ENCODE peak calls at places on chromosomes 4 and X, in seven cellular contexts. One of them, this sample, is unnamed.

GRCh38 chr4:154877110-154877760 is 96.2 kb downstream of the RBM46 start:
- DNase-seq in fibroblast of pulmonary artery: peak; percentile 67
- DNase-seq in mesenchymal stem cell: no peak
- DNase-seq in uterus: no peak
- DNase-seq in stimulated activated CD4-positive, alpha-beta T cell treated with anti-CD3 and anti-CD28 coated beads, Interleukin-2, amount 100 ng/mL, for 48 hours: no peak
- DNase-seq in NT2/D1: no peak
- DNase-seq in ELR: peak; percentile 15
- DNase-seq in this sample: peak; percentile 53

GRCh38 chrX:131393426-131393825 is 104.3 kb upstream of the IGSF1 start:
- DNase-seq in fibroblast of pulmonary artery: no peak
- DNase-seq in mesenchymal stem cell: no peak
- DNase-seq in uterus: no peak
- DNase-seq in stimulated activated CD4-positive, alpha-beta T cell treated with anti-CD3 and anti-CD28 coated beads, Interleukin-2, amount 100 ng/mL, for 48 hours: no peak
- DNase-seq in NT2/D1: no peak
- DNase-seq in ELR: no peak
- DNase-seq in this sample: no peak

GRCh38 chr4:59608466-59608865 is 1591.7 kb upstream of the ADGRL3 start:
- DNase-seq in fibroblast of pulmonary artery: peak; percentile 31
- DNase-seq in mesenchymal stem cell: no peak
- DNase-seq in uterus: no peak
- DNase-seq in stimulated activated CD4-positive, alpha-beta T cell treated with anti-CD3 and anti-CD28 coated beads, Interleukin-2, amount 100 ng/mL, for 48 hours: no peak
- DNase-seq in NT2/D1: no peak
- DNase-seq in ELR: peak; percentile 61
- DNase-seq in this sample: peak; percentile 17

GRCh38 chrX:56784666-56785065 is 55.6 kb downstream of the NBDY start:
- DNase-seq in fibroblast of pulmonary artery: no peak
- DNase-seq in mesenchymal stem cell: no peak
- DNase-seq in uterus: no peak
- DNase-seq in stimulated activated CD4-positive, alpha-beta T cell treated with anti-CD3 and anti-CD28 coated beads, Interleukin-2, amount 100 ng/mL, for 48 hours: no peak
- DNase-seq in NT2/D1: no peak
- DNase-seq in ELR: no peak
- DNase-seq in this sample: no peak

GRCh38 chr4:78002260-78002659 is 54.9 kb upstream of the FRAS1 start:
- DNase-seq in fibroblast of pulmonary artery: peak; percentile 5
- DNase-seq in mesenchymal stem cell: no peak
- DNase-seq in uterus: no peak
- DNase-seq in stimulated activated CD4-positive, alpha-beta T cell treated with anti-CD3 and anti-CD28 coated beads, Interleukin-2, amount 100 ng/mL, for 48 hours: no peak
- DNase-seq in NT2/D1: no peak
- DNase-seq in ELR: no peak
- DNase-seq in this sample: no peak

GRCh38 chr4:159823743-159824142 is 720.9 kb downstream of the RAPGEF2 start:
- DNase-seq in fibroblast of pulmonary artery: no peak
- DNase-seq in mesenchymal stem cell: no peak
- DNase-seq in uterus: no peak
- DNase-seq in stimulated activated CD4-positive, alpha-beta T cell treated with anti-CD3 and anti-CD28 coated beads, Interleukin-2, amount 100 ng/mL, for 48 hours: no peak
- DNase-seq in NT2/D1: no peak
- DNase-seq in ELR: peak; percentile 64
- DNase-seq in this sample: peak; percentile 54

GRCh38 chrX:21490341-21490740 is 116.1 kb downstream of the CNKSR2 start:
- DNase-seq in fibroblast of pulmonary artery: no peak
- DNase-seq in mesenchymal stem cell: no peak
- DNase-seq in uterus: no peak
- DNase-seq in stimulated activated CD4-positive, alpha-beta T cell treated with anti-CD3 and anti-CD28 coated beads, Interleukin-2, amount 100 ng/mL, for 48 hours: no peak
- DNase-seq in NT2/D1: no peak
- DNase-seq in ELR: no peak
- DNase-seq in this sample: peak; percentile 23

GRCh38 chrX:117996918-117997480 is 119.6 kb downstream of the KLHL13 start:
- DNase-seq in fibroblast of pulmonary artery: peak; percentile 2
- DNase-seq in mesenchymal stem cell: no peak
- DNase-seq in uterus: no peak
- DNase-seq in stimulated activated CD4-positive, alpha-beta T cell treated with anti-CD3 and anti-CD28 coated beads, Interleukin-2, amount 100 ng/mL, for 48 hours: no peak
- DNase-seq in NT2/D1: no peak
- DNase-seq in ELR: peak; percentile 0
- DNase-seq in this sample: peak; percentile 83

GRCh38 chrX:63746278-63746677 is 38.7 kb downstream of the ARHGEF9 start:
- DNase-seq in fibroblast of pulmonary artery: no peak
- DNase-seq in mesenchymal stem cell: no peak
- DNase-seq in uterus: no peak
- DNase-seq in stimulated activated CD4-positive, alpha-beta T cell treated with anti-CD3 and anti-CD28 coated beads, Interleukin-2, amount 100 ng/mL, for 48 hours: peak; percentile 2
- DNase-seq in NT2/D1: no peak
- DNase-seq in ELR: peak; percentile 37
- DNase-seq in this sample: no peak

GRCh38 chr4:51851090-51851936 is 8.4 kb downstream of the DCUN1D4 start:
- DNase-seq in fibroblast of pulmonary artery: no peak
- DNase-seq in mesenchymal stem cell: no peak
- DNase-seq in uterus: no peak
- DNase-seq in stimulated activated CD4-positive, alpha-beta T cell treated with anti-CD3 and anti-CD28 coated beads, Interleukin-2, amount 100 ng/mL, for 48 hours: no peak
- DNase-seq in NT2/D1: no peak
- DNase-seq in ELR: no peak
- DNase-seq in this sample: no peak

GRCh38 chr4:99165978-99166377 is 21.9 kb upstream of the ADH4 start:
- DNase-seq in fibroblast of pulmonary artery: no peak
- DNase-seq in mesenchymal stem cell: no peak
- DNase-seq in uterus: no peak
- DNase-seq in stimulated activated CD4-positive, alpha-beta T cell treated with anti-CD3 and anti-CD28 coated beads, Interleukin-2, amount 100 ng/mL, for 48 hours: no peak
- DNase-seq in NT2/D1: no peak
- DNase-seq in ELR: no peak
- DNase-seq in this sample: peak; percentile 67

GRCh38 chr4:126790633-126791032 is 842.1 kb upstream of the INTU start:
- DNase-seq in fibroblast of pulmonary artery: no peak
- DNase-seq in mesenchymal stem cell: peak; percentile 19
- DNase-seq in uterus: no peak
- DNase-seq in stimulated activated CD4-positive, alpha-beta T cell treated with anti-CD3 and anti-CD28 coated beads, Interleukin-2, amount 100 ng/mL, for 48 hours: no peak
- DNase-seq in NT2/D1: no peak
- DNase-seq in ELR: no peak
- DNase-seq in this sample: no peak

GRCh38 chr4:152780267-152780811 is 585 bp downstream of the ARFIP1 start:
- DNase-seq in fibroblast of pulmonary artery: peak; percentile 38
- DNase-seq in mesenchymal stem cell: peak; percentile 70
- DNase-seq in uterus: no peak
- DNase-seq in stimulated activated CD4-positive, alpha-beta T cell treated with anti-CD3 and anti-CD28 coated beads, Interleukin-2, amount 100 ng/mL, for 48 hours: no peak
- DNase-seq in NT2/D1: no peak
- DNase-seq in ELR: peak; percentile 52
- DNase-seq in this sample: no peak

GRCh38 chr4:34861661-34862060 is 1382.7 kb downstream of the ARAP2 start:
- DNase-seq in fibroblast of pulmonary artery: peak; percentile 2
- DNase-seq in mesenchymal stem cell: peak; percentile 9
- DNase-seq in uterus: no peak
- DNase-seq in stimulated activated CD4-positive, alpha-beta T cell treated with anti-CD3 and anti-CD28 coated beads, Interleukin-2, amount 100 ng/mL, for 48 hours: no peak
- DNase-seq in NT2/D1: no peak
- DNase-seq in ELR: no peak
- DNase-seq in this sample: no peak

GRCh38 chr4:1323635-1324442 is 23.2 kb upstream of the UVSSA start:
- DNase-seq in fibroblast of pulmonary artery: peak; percentile 73
- DNase-seq in mesenchymal stem cell: peak; percentile 87
- DNase-seq in uterus: no peak
- DNase-seq in stimulated activated CD4-positive, alpha-beta T cell treated with anti-CD3 and anti-CD28 coated beads, Interleukin-2, amount 100 ng/mL, for 48 hours: no peak
- DNase-seq in NT2/D1: no peak
- DNase-seq in ELR: peak; percentile 93
- DNase-seq in this sample: peak; percentile 90

GRCh38 chrX:130125090-130125489 is 14.8 kb upstream of the ELF4 start:
- DNase-seq in fibroblast of pulmonary artery: peak; percentile 83
- DNase-seq in mesenchymal stem cell: peak; percentile 40
- DNase-seq in uterus: peak; percentile 60
- DNase-seq in stimulated activated CD4-positive, alpha-beta T cell treated with anti-CD3 and anti-CD28 coated beads, Interleukin-2, amount 100 ng/mL, for 48 hours: no peak
- DNase-seq in NT2/D1: no peak
- DNase-seq in ELR: no peak
- DNase-seq in this sample: peak; percentile 93

GRCh38 chr4:105061136-105061696 is 85.5 kb upstream of the TET2 start:
- DNase-seq in fibroblast of pulmonary artery: peak; percentile 79
- DNase-seq in mesenchymal stem cell: no peak
- DNase-seq in uterus: no peak
- DNase-seq in stimulated activated CD4-positive, alpha-beta T cell treated with anti-CD3 and anti-CD28 coated beads, Interleukin-2, amount 100 ng/mL, for 48 hours: peak; percentile 18
- DNase-seq in NT2/D1: no peak
- DNase-seq in ELR: peak; percentile 44
- DNase-seq in this sample: peak; percentile 82

GRCh38 chrX:130716822-130717405 is 186.1 kb downstream of the ENOX2 start:
- DNase-seq in fibroblast of pulmonary artery: no peak
- DNase-seq in mesenchymal stem cell: no peak
- DNase-seq in uterus: no peak
- DNase-seq in stimulated activated CD4-positive, alpha-beta T cell treated with anti-CD3 and anti-CD28 coated beads, Interleukin-2, amount 100 ng/mL, for 48 hours: no peak
- DNase-seq in NT2/D1: no peak
- DNase-seq in ELR: no peak
- DNase-seq in this sample: no peak

GRCh38 chr4:181509073-181509472 is 734.1 kb upstream of the TENM3 start:
- DNase-seq in fibroblast of pulmonary artery: no peak
- DNase-seq in mesenchymal stem cell: no peak
- DNase-seq in uterus: no peak
- DNase-seq in stimulated activated CD4-positive, alpha-beta T cell treated with anti-CD3 and anti-CD28 coated beads, Interleukin-2, amount 100 ng/mL, for 48 hours: no peak
- DNase-seq in NT2/D1: no peak
- DNase-seq in ELR: no peak
- DNase-seq in this sample: no peak

GRCh38 chr4:166257891-166258290 is 384.9 kb downstream of the TLL1 start:
- DNase-seq in fibroblast of pulmonary artery: no peak
- DNase-seq in mesenchymal stem cell: no peak
- DNase-seq in uterus: no peak
- DNase-seq in stimulated activated CD4-positive, alpha-beta T cell treated with anti-CD3 and anti-CD28 coated beads, Interleukin-2, amount 100 ng/mL, for 48 hours: no peak
- DNase-seq in NT2/D1: no peak
- DNase-seq in ELR: no peak
- DNase-seq in this sample: no peak

GRCh38 chrX:1378306-1378758 is 13.6 kb downstream of the SLC25A6 start:
- DNase-seq in fibroblast of pulmonary artery: no peak
- DNase-seq in mesenchymal stem cell: no peak
- DNase-seq in uterus: no peak
- DNase-seq in stimulated activated CD4-positive, alpha-beta T cell treated with anti-CD3 and anti-CD28 coated beads, Interleukin-2, amount 100 ng/mL, for 48 hours: no peak
- DNase-seq in NT2/D1: no peak
- DNase-seq in ELR: no peak
- DNase-seq in this sample: no peak

GRCh38 chr4:86223472-86223871 is 136.4 kb downstream of the MAPK10 start:
- DNase-seq in fibroblast of pulmonary artery: peak; percentile 70
- DNase-seq in mesenchymal stem cell: peak; percentile 52
- DNase-seq in uterus: no peak
- DNase-seq in stimulated activated CD4-positive, alpha-beta T cell treated with anti-CD3 and anti-CD28 coated beads, Interleukin-2, amount 100 ng/mL, for 48 hours: no peak
- DNase-seq in NT2/D1: peak; percentile 49
- DNase-seq in ELR: peak; percentile 60
- DNase-seq in this sample: peak; percentile 33

GRCh38 chr4:186931519-186931918 is 207.9 kb upstream of the FAT1 start:
- DNase-seq in fibroblast of pulmonary artery: peak; percentile 33
- DNase-seq in mesenchymal stem cell: peak; percentile 49
- DNase-seq in uterus: no peak
- DNase-seq in stimulated activated CD4-positive, alpha-beta T cell treated with anti-CD3 and anti-CD28 coated beads, Interleukin-2, amount 100 ng/mL, for 48 hours: no peak
- DNase-seq in NT2/D1: no peak
- DNase-seq in ELR: peak; percentile 60
- DNase-seq in this sample: no peak

GRCh38 chr4:11805837-11806236 is 377.1 kb upstream of the HS3ST1 start:
- DNase-seq in fibroblast of pulmonary artery: peak; percentile 86
- DNase-seq in mesenchymal stem cell: peak; percentile 31
- DNase-seq in uterus: no peak
- DNase-seq in stimulated activated CD4-positive, alpha-beta T cell treated with anti-CD3 and anti-CD28 coated beads, Interleukin-2, amount 100 ng/mL, for 48 hours: no peak
- DNase-seq in NT2/D1: peak; percentile 9
- DNase-seq in ELR: no peak
- DNase-seq in this sample: peak; percentile 59

GRCh38 chr4:176498857-176499256 is 179.1 kb downstream of the SPCS3 start:
- DNase-seq in fibroblast of pulmonary artery: peak; percentile 28
- DNase-seq in mesenchymal stem cell: no peak
- DNase-seq in uterus: no peak
- DNase-seq in stimulated activated CD4-positive, alpha-beta T cell treated with anti-CD3 and anti-CD28 coated beads, Interleukin-2, amount 100 ng/mL, for 48 hours: no peak
- DNase-seq in NT2/D1: no peak
- DNase-seq in ELR: peak; percentile 48
- DNase-seq in this sample: no peak

GRCh38 chrX:103453655-103454054 is 65.6 kb downstream of the RAB40A start:
- DNase-seq in fibroblast of pulmonary artery: peak; percentile 96
- DNase-seq in mesenchymal stem cell: peak; percentile 93
- DNase-seq in uterus: no peak
- DNase-seq in stimulated activated CD4-positive, alpha-beta T cell treated with anti-CD3 and anti-CD28 coated beads, Interleukin-2, amount 100 ng/mL, for 48 hours: no peak
- DNase-seq in NT2/D1: no peak
- DNase-seq in ELR: peak; percentile 97
- DNase-seq in this sample: peak; percentile 96

GRCh38 chrX:65406532-65406931 is 128.1 kb downstream of the LAS1L start:
- DNase-seq in fibroblast of pulmonary artery: no peak
- DNase-seq in mesenchymal stem cell: no peak
- DNase-seq in uterus: no peak
- DNase-seq in stimulated activated CD4-positive, alpha-beta T cell treated with anti-CD3 and anti-CD28 coated beads, Interleukin-2, amount 100 ng/mL, for 48 hours: peak; percentile 2
- DNase-seq in NT2/D1: no peak
- DNase-seq in ELR: no peak
- DNase-seq in this sample: no peak

GRCh38 chrX:118530537-118530936 is 34.9 kb downstream of the DOCK11 start:
- DNase-seq in fibroblast of pulmonary artery: peak; percentile 47
- DNase-seq in mesenchymal stem cell: peak; percentile 46
- DNase-seq in uterus: no peak
- DNase-seq in stimulated activated CD4-positive, alpha-beta T cell treated with anti-CD3 and anti-CD28 coated beads, Interleukin-2, amount 100 ng/mL, for 48 hours: no peak
- DNase-seq in NT2/D1: no peak
- DNase-seq in ELR: peak; percentile 43
- DNase-seq in this sample: peak; percentile 23

GRCh38 chrX:57367649-57368048 is 81.1 kb downstream of the FAAH2 start:
- DNase-seq in fibroblast of pulmonary artery: peak; percentile 0
- DNase-seq in mesenchymal stem cell: no peak
- DNase-seq in uterus: no peak
- DNase-seq in stimulated activated CD4-positive, alpha-beta T cell treated with anti-CD3 and anti-CD28 coated beads, Interleukin-2, amount 100 ng/mL, for 48 hours: no peak
- DNase-seq in NT2/D1: no peak
- DNase-seq in ELR: no peak
- DNase-seq in this sample: no peak

GRCh38 chr4:38872620-38873019 is 5.0 kb downstream of the FAM114A1 start:
- DNase-seq in fibroblast of pulmonary artery: no peak
- DNase-seq in mesenchymal stem cell: peak; percentile 89
- DNase-seq in uterus: no peak
- DNase-seq in stimulated activated CD4-positive, alpha-beta T cell treated with anti-CD3 and anti-CD28 coated beads, Interleukin-2, amount 100 ng/mL, for 48 hours: no peak
- DNase-seq in NT2/D1: no peak
- DNase-seq in ELR: peak; percentile 76
- DNase-seq in this sample: peak; percentile 59

GRCh38 chr4:145732001-145732400 is 52.1 kb downstream of the C4orf51 start:
- DNase-seq in fibroblast of pulmonary artery: no peak
- DNase-seq in mesenchymal stem cell: peak; percentile 18
- DNase-seq in uterus: no peak
- DNase-seq in stimulated activated CD4-positive, alpha-beta T cell treated with anti-CD3 and anti-CD28 coated beads, Interleukin-2, amount 100 ng/mL, for 48 hours: no peak
- DNase-seq in NT2/D1: no peak
- DNase-seq in ELR: no peak
- DNase-seq in this sample: no peak

GRCh38 chr4:36292551-36293188 is 11.3 kb downstream of the DTHD1 start:
- DNase-seq in fibroblast of pulmonary artery: peak; percentile 11
- DNase-seq in mesenchymal stem cell: no peak
- DNase-seq in uterus: no peak
- DNase-seq in stimulated activated CD4-positive, alpha-beta T cell treated with anti-CD3 and anti-CD28 coated beads, Interleukin-2, amount 100 ng/mL, for 48 hours: no peak
- DNase-seq in NT2/D1: no peak
- DNase-seq in ELR: peak; percentile 42
- DNase-seq in this sample: peak; percentile 92

GRCh38 chr4:13403833-13404232 is 80.3 kb downstream of the RAB28 start:
- DNase-seq in fibroblast of pulmonary artery: no peak
- DNase-seq in mesenchymal stem cell: no peak
- DNase-seq in uterus: no peak
- DNase-seq in stimulated activated CD4-positive, alpha-beta T cell treated with anti-CD3 and anti-CD28 coated beads, Interleukin-2, amount 100 ng/mL, for 48 hours: no peak
- DNase-seq in NT2/D1: no peak
- DNase-seq in ELR: peak; percentile 6
- DNase-seq in this sample: no peak

GRCh38 chr4:140673729-140674128 is 82.5 kb downstream of the TBC1D9 start:
- DNase-seq in fibroblast of pulmonary artery: no peak
- DNase-seq in mesenchymal stem cell: peak; percentile 61
- DNase-seq in uterus: no peak
- DNase-seq in stimulated activated CD4-positive, alpha-beta T cell treated with anti-CD3 and anti-CD28 coated beads, Interleukin-2, amount 100 ng/mL, for 48 hours: no peak
- DNase-seq in NT2/D1: no peak
- DNase-seq in ELR: peak; percentile 12
- DNase-seq in this sample: no peak

GRCh38 chr4:39227906-39228305 is 45.6 kb downstream of the WDR19 start:
- DNase-seq in fibroblast of pulmonary artery: peak; percentile 11
- DNase-seq in mesenchymal stem cell: no peak
- DNase-seq in uterus: no peak
- DNase-seq in stimulated activated CD4-positive, alpha-beta T cell treated with anti-CD3 and anti-CD28 coated beads, Interleukin-2, amount 100 ng/mL, for 48 hours: no peak
- DNase-seq in NT2/D1: no peak
- DNase-seq in ELR: no peak
- DNase-seq in this sample: no peak

GRCh38 chr4:168678751-168679366 is 182.0 kb downstream of the PALLD start:
- DNase-seq in fibroblast of pulmonary artery: no peak
- DNase-seq in mesenchymal stem cell: no peak
- DNase-seq in uterus: no peak
- DNase-seq in stimulated activated CD4-positive, alpha-beta T cell treated with anti-CD3 and anti-CD28 coated beads, Interleukin-2, amount 100 ng/mL, for 48 hours: no peak
- DNase-seq in NT2/D1: no peak
- DNase-seq in ELR: no peak
- DNase-seq in this sample: no peak

GRCh38 chr4:2071252-2071911 is 12.3 kb downstream of the NAT8L start:
- DNase-seq in fibroblast of pulmonary artery: no peak
- DNase-seq in mesenchymal stem cell: no peak
- DNase-seq in uterus: no peak
- DNase-seq in stimulated activated CD4-positive, alpha-beta T cell treated with anti-CD3 and anti-CD28 coated beads, Interleukin-2, amount 100 ng/mL, for 48 hours: no peak
- DNase-seq in NT2/D1: no peak
- DNase-seq in ELR: no peak
- DNase-seq in this sample: no peak

GRCh38 chr4:175351473-175351872 is 433.3 kb downstream of the ADAM29 start:
- DNase-seq in fibroblast of pulmonary artery: no peak
- DNase-seq in mesenchymal stem cell: no peak
- DNase-seq in uterus: no peak
- DNase-seq in stimulated activated CD4-positive, alpha-beta T cell treated with anti-CD3 and anti-CD28 coated beads, Interleukin-2, amount 100 ng/mL, for 48 hours: no peak
- DNase-seq in NT2/D1: no peak
- DNase-seq in ELR: no peak
- DNase-seq in this sample: no peak